ENCODE peak calls at places on chromosomes 11 and 22, in seven cellular contexts. D is Peyer's patch, W is upper lobe of right lung, E is cardiac fibroblast, X is left ventricle myocardium inferior, P is K562, Y is HCT116. I is an unnamed sample.

GRCh38 chr11:34185926-34186841 is 80.8 kb downstream of the NAT10 start:
- DNase-seq in D (no peak), W (no peak), E (peak; percentile 24), X (no peak), P (no peak), Y (no peak), I (no peak)

GRCh38 chr11:77669848-77670511 is 32.4 kb upstream of the CLNS1A start:
- DNase-seq in D (no peak), W (no peak), E (peak; percentile 11), X (no peak), P (no peak), Y (no peak), I (no peak)

GRCh38 chr11:75478690-75479597 is 45.9 kb upstream of the KLHL35 start:
- DNase-seq in D (no peak), W (no peak), E (no peak), X (no peak), P (no peak), Y (no peak), I (no peak)

GRCh38 chr11:130622126-130622525 is 173.7 kb downstream of the ADAMTS15 start:
- DNase-seq in D (no peak), W (no peak), E (no peak), X (no peak), P (no peak), Y (no peak), I (no peak)

GRCh38 chr22:23862103-23862502 is 4.4 kb downstream of the SLC2A11 start:
- DNase-seq in D (no peak), W (no peak), E (peak; percentile 68), X (no peak), P (no peak), Y (peak; percentile 32), I (no peak)

GRCh38 chr11:123211134-123211879 is 16.3 kb upstream of the CLMP start:
- DNase-seq in D (no peak), W (no peak), E (no peak), X (no peak), P (no peak), Y (no peak), I (no peak)

GRCh38 chr11:126380909-126381308 is 25.4 kb downstream of the ST3GAL4 start:
- DNase-seq in D (no peak), W (peak; percentile 50), E (no peak), X (no peak), P (no peak), Y (no peak), I (no peak)

GRCh38 chr22:45516923-45517675 is 14.4 kb downstream of the FBLN1 start:
- DNase-seq in D (no peak), W (no peak), E (no peak), X (no peak), P (no peak), Y (no peak), I (no peak)

GRCh38 chr11:2436013-2436520 is 8.2 kb downstream of the TRPM5 start:
- DNase-seq in D (no peak), W (no peak), E (no peak), X (no peak), P (no peak), Y (no peak), I (no peak)

GRCh38 chr11:72642815-72643511 is 31.3 kb downstream of the PDE2A start:
- DNase-seq in D (peak; percentile 73), W (peak; percentile 83), E (peak; percentile 51), X (peak; percentile 64), P (peak; percentile 83), Y (peak; percentile 32), I (no peak)

GRCh38 chr22:40001800-40002577 is 7.2 kb downstream of the FAM83F start:
- DNase-seq in D (no peak), W (no peak), E (no peak), X (no peak), P (no peak), Y (no peak), I (no peak)

GRCh38 chr11:2742201-2742600 is 42.4 kb upstream of the KCNQ1OT1 start:
- DNase-seq in D (no peak), W (peak; percentile 54), E (no peak), X (peak; percentile 4), P (no peak), Y (no peak), I (no peak)

GRCh38 chr11:19276859-19277808 is 36.4 kb upstream of the E2F8 start:
- DNase-seq in D (peak; percentile 61), W (no peak), E (no peak), X (no peak), P (no peak), Y (no peak), I (no peak)

GRCh38 chr11:35056391-35057093 is 82.4 kb upstream of the CD44 start:
- DNase-seq in D (no peak), W (no peak), E (no peak), X (no peak), P (no peak), Y (no peak), I (no peak)

GRCh38 chr22:29266564-29267461 is 968 bp downstream of the RHBDD3 start:
- DNase-seq in D (no peak), W (peak; percentile 58), E (peak; percentile 52), X (no peak), P (no peak), Y (no peak), I (no peak)

GRCh38 chr11:128633384-128633965 is 46.1 kb upstream of the ETS1 start:
- DNase-seq in D (no peak), W (no peak), E (no peak), X (no peak), P (no peak), Y (no peak), I (no peak)

GRCh38 chr11:394034-394857 is at the start of gene PKP3:
- DNase-seq in D (peak; percentile 90), W (peak; percentile 94), E (peak; percentile 50), X (no peak), P (peak; percentile 86), Y (peak; percentile 83), I (no peak)

GRCh38 chr11:61497473-61497872 is 11.1 kb upstream of the LRRC10B start:
- DNase-seq in D (no peak), W (no peak), E (no peak), X (no peak), P (no peak), Y (no peak), I (no peak)

GRCh38 chr22:47629273-47629711 is 866.8 kb downstream of the TBC1D22A start:
- DNase-seq in D (no peak), W (peak; percentile 40), E (no peak), X (no peak), P (no peak), Y (no peak), I (no peak)

GRCh38 chr11:61728066-61728939 is 24.1 kb upstream of the MYRF start:
- DNase-seq in D (no peak), W (no peak), E (no peak), X (no peak), P (no peak), Y (no peak), I (no peak)

GRCh38 chr11:77672276-77672675 is 34.7 kb upstream of the CLNS1A start:
- DNase-seq in D (peak; percentile 72), W (no peak), E (peak; percentile 96), X (no peak), P (no peak), Y (no peak), I (peak; percentile 89)

GRCh38 chr11:8800498-8801110 is 110.4 kb upstream of the AKIP1 start:
- DNase-seq in D (no peak), W (no peak), E (peak; percentile 68), X (no peak), P (no peak), Y (no peak), I (no peak)

GRCh38 chr11:67484847-67485311 is 2.1 kb downstream of the AIP start:
- DNase-seq in D (peak; percentile 83), W (no peak), E (no peak), X (no peak), P (no peak), Y (no peak), I (no peak)
- H3K4me3 ChIP-seq in D (peak overlapping the region; percentile 3), W (no peak overlapping the region), E (no peak overlapping the region), X (no peak overlapping the region), P (no peak overlapping the region), Y (no peak overlapping the region), I (no peak overlapping the region)

DNA sequence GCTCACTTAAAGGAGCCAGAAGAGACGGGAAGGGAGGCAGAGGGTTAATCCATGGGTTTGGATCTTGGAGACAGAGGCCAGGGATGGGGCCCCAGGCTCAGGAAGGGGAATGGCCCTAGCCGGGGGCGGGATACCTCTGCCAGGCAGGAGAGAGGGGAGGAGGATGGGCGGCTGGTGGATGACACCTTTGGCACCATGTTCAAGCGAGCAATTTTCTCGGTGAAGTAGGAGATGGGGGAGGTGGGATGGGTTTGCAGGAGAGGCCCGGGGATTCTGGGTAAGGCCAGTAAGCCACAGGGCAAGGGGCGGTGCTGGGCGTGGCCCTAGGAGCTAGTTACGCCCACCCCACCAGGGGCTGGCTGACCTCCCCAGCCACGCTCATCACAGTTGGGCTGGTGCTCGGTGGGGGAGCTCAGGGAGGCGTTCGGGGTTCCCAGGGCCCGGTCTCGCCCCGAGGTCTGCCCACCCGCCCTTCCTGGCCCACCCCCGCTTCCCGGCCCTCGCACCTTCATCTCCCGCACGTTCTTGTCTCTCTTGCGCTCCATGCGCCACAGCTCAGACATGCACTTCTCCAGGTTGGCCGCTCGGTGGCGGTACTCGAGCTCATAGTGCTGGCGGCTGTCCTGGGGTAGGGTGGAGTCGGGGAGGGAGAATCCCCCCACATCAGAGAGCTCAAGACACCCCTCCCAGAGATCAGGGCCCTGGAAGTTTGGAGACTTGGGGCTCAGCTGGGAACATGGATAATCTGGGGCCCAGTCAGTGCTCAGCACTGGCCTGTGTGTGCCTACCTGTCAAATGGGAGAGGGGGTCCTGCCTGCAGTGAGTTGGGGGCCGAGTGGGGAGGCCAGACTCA is 12.7 kb downstream of the BAIAP2L2 start:
- DNase-seq in D (no peak), W (no peak), E (peak; percentile 36), X (no peak), P (peak; percentile 74), Y (peak; percentile 15), I (no peak)
- TF ChIP-seq CTCF in D (no peak), W (peak; percentile 16), E (peak; percentile 47), X (peak; percentile 31), P (peak; percentile 87), Y (peak; percentile 68), I (peak; percentile 63)

DNA sequence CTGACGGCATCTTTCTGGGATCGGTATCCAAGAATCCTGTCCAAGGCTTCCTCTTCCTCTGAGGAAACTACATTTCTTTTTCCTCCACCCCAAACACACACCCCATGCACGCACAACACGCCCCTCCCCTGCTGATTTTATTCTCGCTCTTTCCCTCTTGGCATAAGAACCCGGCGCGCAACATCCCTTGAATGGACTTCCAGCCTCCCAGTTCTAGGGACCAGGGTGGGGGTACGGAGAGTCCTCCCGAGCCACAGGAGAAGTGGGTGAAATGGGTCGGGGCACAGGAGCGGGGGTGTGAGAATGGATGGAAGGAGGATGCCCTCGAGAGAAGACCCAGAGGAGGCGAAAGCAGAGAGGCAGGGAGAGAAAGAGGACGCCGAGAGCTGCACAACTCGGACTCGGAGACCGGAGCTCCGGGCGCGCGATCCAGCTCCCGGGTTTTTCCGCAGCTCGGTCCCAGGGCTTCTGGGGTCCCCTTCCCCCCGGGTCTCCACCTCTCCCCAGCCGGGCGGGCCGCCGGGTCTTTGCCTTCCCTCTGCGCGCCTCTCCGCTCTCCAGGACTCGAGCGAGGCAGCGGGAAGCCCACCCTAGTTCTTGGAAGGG is 1.4 kb upstream of the LARGE1 start:
- DNase-seq in D (peak; percentile 71), W (peak; percentile 77), E (peak; percentile 67), X (peak; percentile 68), P (no peak), Y (no peak), I (no peak)
- H3K4me3 ChIP-seq in D (peak overlapping the region; percentile 98), W (peak overlapping the region; percentile 65), E (peak overlapping the region; percentile 75), X (peak overlapping the region; percentile 89), P (no peak overlapping the region), Y (peak overlapping the region; percentile 42), I (peak overlapping the region; percentile 74)

DNA sequence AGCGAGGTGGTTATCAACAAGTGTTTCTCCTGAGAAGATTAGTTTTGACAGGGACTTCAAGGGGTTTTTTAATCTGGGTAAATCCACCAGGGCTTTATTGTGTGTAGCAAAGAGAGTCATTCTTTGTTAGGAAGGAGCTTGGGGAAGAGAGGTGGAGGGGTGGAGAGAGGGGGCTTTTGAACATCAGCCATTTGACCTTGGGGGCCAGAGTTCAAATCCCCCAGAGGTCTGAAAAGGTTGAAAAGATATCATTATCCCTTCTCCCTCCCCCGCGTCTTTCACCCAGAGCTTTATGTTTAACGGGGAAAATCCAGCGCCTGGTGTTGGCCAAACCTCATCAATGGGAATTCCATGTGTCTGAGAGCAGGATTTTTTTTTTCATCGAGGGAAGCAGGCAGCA is 122.5 kb upstream of the HSD17B12 start:
- DNase-seq in D (no peak), W (no peak), E (no peak), X (no peak), P (no peak), Y (no peak), I (no peak)
- TF ChIP-seq CTCF in D (no peak), W (no peak), E (no peak), X (no peak), P (no peak), Y (no peak), I (no peak)